ENCODE peak calls at places on chromosome 7, in five cellular contexts. B, A, Z, S and X are unnamed samples. For H3K27me3, the result is how much of the 10 kb centered on the place peaks cover.

GRCh38 chr7:13835442-13835841 is 154.0 kb downstream of the ETV1 start:
- DNase-seq in Z (no peak), B (peak), A (no peak), S (no peak), X (peak)

GRCh38 chr7:102140952-102141370 is 145.7 kb upstream of the SH2B2 start:
- DNase-seq in A (no peak), Z (no peak), S (no peak), B (no peak), X (no peak)

GRCh38 chr7:100827330-100828226 is at the start of gene EPHB4:
- DNase-seq in B (peak), S (peak), A (peak), Z (no peak), X (peak)

GRCh38 chr7:32063614-32064013 is 6.6 kb downstream of the PDE1C start:
- DNase-seq in A (no peak), B (no peak), Z (no peak), S (no peak), X (no peak)

GRCh38 chr7:139523988-139524815 is 717 bp downstream of the CLEC2L start:
- DNase-seq in B (no peak), A (no peak), S (no peak), Z (no peak), X (no peak)

GRCh38 chr7:47143344-47143743 is 438.6 kb downstream of the TNS3 start:
- DNase-seq in S (no peak), A (peak), B (no peak), Z (no peak), X (no peak)

GRCh38 chr7:32062150-32062549 is 8.1 kb downstream of the PDE1C start:
- DNase-seq in Z (no peak), S (peak), B (peak), A (peak), X (no peak)

GRCh38 chr7:147182859-147183258 is 1066.3 kb downstream of the CNTNAP2 start:
- DNase-seq in Z (no peak), S (no peak), A (peak), B (no peak), X (no peak)

GRCh38 chr7:101978683-101979082 is 161.3 kb downstream of the CUX1 start:
- DNase-seq in Z (no peak), A (no peak), S (no peak), B (no peak), X (no peak)

GRCh38 chr7:3134715-3135114 is 91.0 kb upstream of the CARD11 start:
- DNase-seq in A (no peak), Z (no peak), S (no peak), B (peak), X (no peak)

GRCh38 chr7:130131191-130131834 is 61.0 kb downstream of the KLHDC10 start:
- DNase-seq in A (no peak), B (no peak), S (no peak), Z (no peak), X (no peak)

GRCh38 chr7:141300816-141301215 is 227.0 kb downstream of the TMEM178B start:
- DNase-seq in S (no peak), B (no peak), A (no peak), Z (no peak), X (no peak)

GRCh38 chr7:158301221-158301620 is 286.4 kb downstream of the PTPRN2 start:
- DNase-seq in A (no peak), Z (no peak), B (peak), S (peak), X (no peak)

GRCh38 chr7:16295558-16295957 is 125.8 kb downstream of the CRPPA start:
- DNase-seq in S (no peak), A (no peak), Z (no peak), B (no peak), X (no peak)

GRCh38 chr7:121515651-121516401 is 119.7 kb upstream of the FAM3C start:
- DNase-seq in S (no peak), A (no peak), Z (no peak), B (no peak), X (no peak)

GRCh38 chr7:142511801-142512200 is 237.5 kb upstream of the PRSS1 start:
- DNase-seq in S (no peak), A (no peak), B (no peak), Z (no peak), X (no peak)

GRCh38 chr7:37311282-37311868 is 137.3 kb downstream of the ELMO1 start:
- DNase-seq in A (peak), S (no peak), Z (no peak), B (no peak), X (no peak)

GRCh38 chr7:136079934-136080333 is 102.8 kb upstream of the MTPN start:
- DNase-seq in Z (no peak), A (no peak), B (no peak), S (no peak), X (no peak)

GRCh38 chr7:37690206-37690605 is 6.6 kb downstream of the GPR141 start:
- DNase-seq in B (no peak), Z (no peak), A (no peak), S (no peak), X (no peak)

GRCh38 chr7:1536768-1537630 is 6.5 kb downstream of the MAFK start:
- DNase-seq in Z (no peak), S (peak), B (peak), A (peak), X (peak)

GRCh38 chr7:2978403-2978802 is 65.3 kb downstream of the CARD11 start:
- DNase-seq in B (peak), Z (peak), A (no peak), S (peak), X (no peak)

GRCh38 chr7:108603922-108604684 is 34.4 kb downstream of the DNAJB9 start:
- DNase-seq in A (no peak), B (peak), S (no peak), Z (no peak), X (no peak)

GRCh38 chr7:134630890-134631289 is 15.8 kb upstream of the BPGM start:
- DNase-seq in A (peak), B (no peak), Z (no peak), S (no peak), X (no peak)

GRCh38 chr7:85031475-85031874 is 155.4 kb downstream of the SEMA3D start:
- DNase-seq in B (no peak), A (no peak), Z (no peak), S (no peak), X (no peak)

GRCh38 chr7:80309377-80309776 is 174.7 kb downstream of the GNAI1 start:
- DNase-seq in A (no peak), S (no peak), Z (no peak), B (no peak), X (no peak)

GRCh38 chr7:134391223-134391622 is 67.7 kb downstream of the AKR1B1 start:
- DNase-seq in A (no peak), B (no peak), Z (no peak), S (no peak), X (no peak)

GRCh38 chr7:92586403-92586802 is 3.8 kb downstream of the FAM133B start:
- DNase-seq in A (peak), S (no peak), B (no peak), Z (no peak), X (no peak)

GRCh38 chr7:36262706-36263484 is 109.8 kb downstream of the EEPD1 start:
- DNase-seq in A (no peak), B (no peak), S (no peak), Z (no peak), X (no peak)

GRCh38 chr7:43646603-43647313 is 63.9 kb downstream of the STK17A start:
- DNase-seq in Z (no peak), S (no peak), A (peak), B (peak), X (no peak)

GRCh38 chr7:15720849-15721471 is 34.5 kb upstream of the MEOX2 start:
- DNase-seq in B (peak), A (peak), Z (no peak), S (no peak), X (peak)

GRCh38 chr7:19369806-19370205 is 224.6 kb upstream of the FERD3L start:
- DNase-seq in Z (no peak), A (no peak), S (no peak), B (no peak), X (no peak)

GRCh38 chr7:82694020-82694419 is 250.4 kb upstream of the CACNA2D1 start:
- DNase-seq in A (no peak), Z (no peak), S (no peak), B (peak), X (no peak)

GRCh38 chr7:70285176-70285575 is 686.9 kb downstream of the AUTS2 start:
- DNase-seq in A (no peak), S (no peak), Z (no peak), B (no peak), X (no peak)

GRCh38 chr7:18570441-18570840 is 74.9 kb downstream of the HDAC9 start:
- DNase-seq in B (no peak), Z (no peak), A (no peak), S (no peak), X (no peak)

GRCh38 chr7:41579961-41580935 is 122.6 kb downstream of the INHBA start:
- DNase-seq in B (no peak), Z (no peak), S (no peak), A (peak), X (no peak)

GRCh38 chr7:27148776-27149641 is 1.4 kb upstream of the HOXA6 start:
- DNase-seq in S (no peak), B (no peak), Z (no peak), A (no peak), X (no peak)

GRCh38 chr7:27146491-27147210 is 923 bp downstream of the HOXA6 start:
- DNase-seq in A (no peak), S (no peak), B (no peak), Z (no peak), X (no peak)

GRCh38 chr7:27148031-27148775 is 629 bp upstream of the HOXA6 start:
- DNase-seq in Z (no peak), A (no peak), B (no peak), S (no peak), X (no peak)

GRCh38 chr7:27145884-27146401 is 1.6 kb downstream of the HOXA6 start:
- DNase-seq in Z (no peak), A (no peak), S (no peak), B (no peak), X (no peak)

GRCh38 chr7:27147211-27148030 is at the start of gene HOXA6:
- DNase-seq in B (no peak), A (peak), Z (no peak), S (peak), X (no peak)
- H2BK15ac ChIP-seq in B (no peak), A (peak), Z (no peak), S (no peak), X (no peak)

DNA sequence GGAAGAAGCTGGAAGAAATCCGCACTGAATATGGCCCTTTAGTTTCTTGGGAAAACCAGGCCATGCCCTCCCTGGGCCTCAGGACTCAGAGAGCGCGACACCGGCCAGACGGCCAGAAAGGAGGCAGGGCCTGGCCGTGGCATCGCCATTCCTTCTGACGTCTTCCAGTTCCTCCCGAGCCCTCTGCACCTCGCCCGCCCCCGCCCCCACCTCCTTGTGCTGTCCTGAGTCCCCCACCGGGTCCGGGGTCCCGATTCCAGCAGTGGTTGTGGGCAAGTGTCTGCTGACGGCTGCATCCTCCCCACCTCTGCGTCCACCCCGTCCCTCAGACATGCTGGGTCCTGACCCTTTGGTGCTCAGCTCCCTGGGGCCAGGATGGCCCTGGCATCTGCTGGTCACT is 312.1 kb upstream of the SHH start:
- DNase-seq in S (no peak), A (no peak), B (no peak), Z (no peak), X (no peak)
- H3K27me3 ChIP-seq in S (under half), A (under half), B (under half), Z (under half), X (under half)

GRCh38 chr7:106072715-106073091 is 39.4 kb downstream of the SYPL1 start:
- DNase-seq in Z (no peak), B (no peak), A (no peak), S (no peak), X (no peak)

GRCh38 chr7:106071999-106072714 is 40.0 kb downstream of the SYPL1 start:
- DNase-seq in A (no peak), Z (no peak), S (no peak), B (peak), X (no peak)

GRCh38 chr7:106070201-106070551 is 41.9 kb downstream of the SYPL1 start:
- DNase-seq in A (no peak), B (no peak), S (no peak), Z (no peak), X (no peak)

GRCh38 chr7:106070567-106071254 is 41.4 kb downstream of the SYPL1 start:
- DNase-seq in A (no peak), S (no peak), Z (no peak), B (no peak), X (no peak)

GRCh38 chr7:106071356-106071998 is 40.6 kb downstream of the SYPL1 start:
- DNase-seq in B (peak), A (no peak), S (no peak), Z (no peak), X (no peak)
- H3K18ac ChIP-seq in B (peak), A (no peak), S (no peak), Z (no peak), X (peak)

DNA sequence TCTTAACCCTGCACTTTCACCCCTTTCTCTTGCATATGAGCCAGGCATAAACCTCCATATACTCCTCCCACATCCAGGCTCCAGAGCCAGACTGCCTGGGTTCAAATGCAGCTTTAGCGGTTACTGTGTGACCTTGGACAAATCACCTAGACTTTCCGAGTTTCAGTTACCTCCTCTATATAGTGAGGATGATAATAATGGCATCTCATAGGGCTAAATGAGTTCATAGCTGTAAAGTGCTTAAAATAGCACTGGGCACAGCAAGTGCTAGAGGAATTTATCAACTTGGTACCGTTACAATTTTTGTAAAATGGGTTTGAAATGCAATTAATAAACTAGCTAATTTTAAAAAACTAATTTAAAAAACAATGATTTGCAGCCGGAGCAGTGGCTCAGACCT is 53.4 kb upstream of the DGKI start:
- DNase-seq in B (no peak), A (no peak), S (no peak), Z (no peak), X (no peak)
- H2BK15ac ChIP-seq in B (no peak), A (no peak), S (no peak), Z (peak), X (no peak)

GRCh38 chr7:25858562-25859411 is 293.2 kb upstream of the NFE2L3 start:
- DNase-seq in B (peak), A (no peak), S (peak), Z (no peak), X (no peak)
- H3K27me3 ChIP-seq in B (under half), A (under half), S (under half), Z (half or more), X (under half)

DNA sequence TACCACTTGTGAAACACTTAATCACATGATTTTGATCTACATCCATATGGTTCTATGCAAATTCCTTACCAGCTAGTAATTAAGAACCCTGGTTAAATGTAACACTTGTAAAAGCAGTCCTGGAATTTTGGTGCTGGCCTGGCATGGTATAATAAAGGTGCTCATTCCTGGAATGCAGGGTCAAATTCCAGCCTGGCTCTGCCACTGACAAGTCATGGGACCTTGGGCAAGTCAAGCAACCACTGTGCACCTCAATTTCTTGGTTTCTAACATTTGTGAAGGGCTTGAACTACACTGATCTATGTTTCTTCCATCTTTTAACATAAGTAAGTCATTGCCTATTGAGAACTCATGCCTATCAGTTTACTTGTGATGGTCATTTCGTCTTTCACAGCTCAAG is 91.9 kb upstream of the PIK3CG start:
- DNase-seq in B (peak), A (no peak), S (no peak), Z (no peak), X (no peak)
- H3K18ac ChIP-seq in B (no peak), A (peak), S (no peak), Z (no peak), X (no peak)

GRCh38 chr7:23938937-23939552 is 229.0 kb downstream of the STK31 start:
- DNase-seq in B (peak), S (peak), Z (peak), A (peak), X (peak)
- H2BK15ac ChIP-seq in B (no peak), S (no peak), Z (peak), A (no peak), X (no peak)

GRCh38 chr7:128939075-128939860 is 1.5 kb downstream of the IRF5 start:
- DNase-seq in Z (no peak), A (no peak), S (no peak), B (no peak), X (no peak)
- H3K27me3 ChIP-seq in Z (half or more), A (half or more), S (under half), B (under half), X (under half)